ENCODE peak calls at places on chromosomes 3 and 15, in six cellular contexts. J is heart left ventricle, M is Karpas-422, X is adrenal gland, N is aorta, I is uterus. Y is an unnamed sample.

GRCh38 chr15:82105458-82106205 is 59.8 kb upstream of the MEX3B start:
- DNase-seq in J (no peak), M (no peak), X (no peak), N (no peak), I (no peak), Y (peak; percentile 33)

GRCh38 chr15:45703670-45704328 is 69.0 kb downstream of the SQOR start:
- DNase-seq in J (no peak), M (peak; percentile 29), X (no peak), N (no peak), I (no peak), Y (no peak)

GRCh38 chr15:69979783-69980182 is 117.9 kb downstream of the TLE3 start:
- DNase-seq in J (no peak), M (peak; percentile 97), X (no peak), N (no peak), I (no peak), Y (no peak)

GRCh38 chr15:77099741-77100463 is 29.0 kb upstream of the TSPAN3 start:
- DNase-seq in J (no peak), M (no peak), X (no peak), N (no peak), I (no peak), Y (no peak)

GRCh38 chr3:60095511-60095910 is 1045.7 kb upstream of the CFAP20DC start:
- DNase-seq in J (no peak), M (no peak), X (no peak), N (no peak), I (no peak), Y (no peak)

GRCh38 chr15:83682476-83683162 is 28.7 kb downstream of the ADAMTSL3 start:
- DNase-seq in J (no peak), M (no peak), X (no peak), N (no peak), I (no peak), Y (no peak)

GRCh38 chr3:155019576-155019975 is 60.5 kb upstream of the MME start:
- DNase-seq in J (no peak), M (no peak), X (no peak), N (no peak), I (no peak), Y (peak; percentile 41)

GRCh38 chr15:88900982-88901418 is 5.7 kb upstream of the HAPLN3 start:
- DNase-seq in J (no peak), M (no peak), X (no peak), N (no peak), I (no peak), Y (no peak)

GRCh38 chr3:52526151-52526561 is 7.5 kb downstream of the NT5DC2 start:
- DNase-seq in J (peak; percentile 22), M (no peak), X (peak; percentile 7), N (peak; percentile 42), I (no peak), Y (peak; percentile 64)

GRCh38 chr15:44535509-44536297 is 1.2 kb upstream of the EIF3J start:
- DNase-seq in J (peak; percentile 28), M (peak; percentile 67), X (peak; percentile 23), N (no peak), I (peak; percentile 22), Y (peak; percentile 36)

GRCh38 chr3:23685484-23686258 is 120.1 kb upstream of the UBE2E1 start:
- DNase-seq in J (peak; percentile 72), M (no peak), X (peak; percentile 96), N (peak; percentile 89), I (peak; percentile 77), Y (peak; percentile 89)

GRCh38 chr15:75025102-75025501 is 1.7 kb downstream of the PPCDC start:
- DNase-seq in J (no peak), M (no peak), X (no peak), N (no peak), I (no peak), Y (no peak)
- H3K4me1 ChIP-seq in J (peaks cover 28% of the 10 kb centered on the region), M (peaks cover 64% of the 10 kb centered on the region), X (peaks cover 30% of the 10 kb centered on the region), N (no peaks in the 10 kb centered on the region), I (peaks cover 11% of the 10 kb centered on the region), Y (no peaks in the 10 kb centered on the region)

DNA sequence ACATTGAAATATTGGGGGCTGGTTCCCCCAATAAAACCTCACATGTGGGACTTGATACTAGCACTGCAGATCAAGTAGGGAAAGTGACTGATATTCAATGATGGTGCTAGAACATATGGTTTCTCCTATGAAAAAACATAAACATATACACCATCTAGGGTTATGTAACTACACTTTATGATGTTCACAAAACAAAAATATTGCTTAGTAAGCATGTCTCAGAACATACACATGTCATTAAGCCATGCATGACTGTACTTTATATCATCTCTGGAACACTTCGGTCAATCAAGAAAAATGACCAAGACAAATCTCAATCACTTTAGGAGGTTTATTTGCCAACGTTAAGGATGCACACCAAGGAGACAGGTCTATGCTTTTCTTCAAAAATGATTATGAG is 57.4 kb downstream of the ZNF717 start:
- DNase-seq in J (no peak), M (no peak), X (no peak), N (no peak), I (no peak), Y (no peak)
- H3K9me3 ChIP-seq in J (peaks cover 41% of the 10 kb centered on the region), M (peaks cover 24% of the 10 kb centered on the region), X (no peaks in the 10 kb centered on the region), N (peaks cover 16% of the 10 kb centered on the region), I (no peaks in the 10 kb centered on the region), Y (peaks cover 28% of the 10 kb centered on the region)

DNA sequence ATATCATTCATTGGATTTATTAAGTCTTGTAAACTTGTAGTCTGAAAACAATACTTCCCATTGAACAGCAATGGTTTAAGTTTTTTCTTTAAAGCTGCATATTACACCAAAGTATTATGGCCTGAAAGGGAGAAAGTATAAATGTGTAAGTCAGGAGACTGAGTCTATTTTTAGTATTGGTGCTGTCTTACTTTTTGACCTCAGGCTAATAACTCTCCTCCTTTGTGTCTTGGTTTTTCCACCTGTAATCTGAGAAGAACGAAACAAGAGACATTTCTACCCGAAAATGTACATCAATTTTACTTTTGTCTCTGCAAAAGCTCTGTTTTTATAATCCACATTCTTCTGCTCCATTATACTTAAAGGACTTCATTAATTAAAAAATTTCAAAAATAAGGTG is 7.6 kb downstream of the C15orf61 start:
- DNase-seq in J (no peak), M (no peak), X (no peak), N (no peak), I (no peak), Y (no peak)
- H3K4me1 ChIP-seq in J (peaks cover 15% of the 10 kb centered on the region), M (peaks cover 10% of the 10 kb centered on the region), X (no peaks in the 10 kb centered on the region), N (no peaks in the 10 kb centered on the region), I (no peaks in the 10 kb centered on the region), Y (no peaks in the 10 kb centered on the region)

DNA sequence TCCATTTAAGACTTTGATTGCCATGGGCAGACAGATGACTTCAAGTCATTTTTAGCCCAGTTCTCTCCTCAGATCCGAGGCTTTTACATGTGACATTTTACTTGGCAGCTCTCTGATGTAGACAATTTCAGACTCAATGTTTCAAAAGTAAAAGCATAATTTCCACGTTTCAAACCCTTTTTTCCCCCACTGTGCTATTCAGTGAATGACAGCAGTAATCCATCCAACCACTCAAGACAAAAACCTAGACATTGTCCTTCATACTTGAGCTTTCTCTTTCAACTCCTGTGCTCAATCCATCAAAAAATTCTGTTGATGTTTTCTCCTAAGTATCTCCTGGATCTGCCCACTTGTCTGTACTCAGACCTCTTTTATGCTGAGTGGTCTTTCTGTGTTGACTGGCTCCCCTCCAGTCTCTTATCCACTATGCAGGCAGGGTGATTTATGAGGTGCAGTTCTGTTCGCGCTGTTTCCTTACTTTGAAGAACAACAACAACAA is 214.7 kb downstream of the CHL1 start:
- DNase-seq in J (no peak), M (no peak), X (no peak), N (no peak), I (no peak), Y (no peak)
- H3K9me3 ChIP-seq in J (no peaks in the 10 kb centered on the region), M (no peaks in the 10 kb centered on the region), X (no peaks in the 10 kb centered on the region), N (no peaks in the 10 kb centered on the region), I (no peaks in the 10 kb centered on the region), Y (no peaks in the 10 kb centered on the region)

Y was measured in lung.